ENCODE peak calls at places on chromosomes 4 and X, in five cellular contexts. D is A549, P is lower leg skin, F is keratinocyte, A is tibial artery. Q is an unnamed sample.

GRCh38 chrX:109847257-109848187 is 114.5 kb upstream of the ACSL4 start:
- DNase-seq in F (peak), A (no peak), P (no peak), D (peak), Q (no peak)

GRCh38 chrX:137567474-137568232 is 1.7 kb downstream of the ZIC3 start:
- DNase-seq in A (no peak), P (no peak), D (no peak), F (no peak), Q (peak)

GRCh38 chr4:21117771-21118170 is 417.5 kb downstream of the PACRGL start:
- DNase-seq in D (no peak), P (no peak), F (no peak), A (no peak), Q (no peak)

GRCh38 chr4:46404961-46405360 is 15.0 kb upstream of the GABRA2 start:
- DNase-seq in F (no peak), D (no peak), A (no peak), P (no peak), Q (peak)

GRCh38 chr4:151785484-151786157 is 24.8 kb upstream of the GATB start:
- DNase-seq in D (no peak), F (no peak), P (no peak), A (no peak), Q (no peak)

GRCh38 chr4:57265831-57266582 is 155.8 kb upstream of the IGFBP7 start:
- DNase-seq in D (no peak), A (no peak), F (no peak), P (no peak), Q (peak)

GRCh38 chrX:1391370-1391706 is 575 bp downstream of the SLC25A6 start:
- DNase-seq in D (peak), P (no peak), A (no peak), F (peak), Q (peak)

GRCh38 chr4:127580891-127581290 is 51.9 kb upstream of the INTU start:
- DNase-seq in A (no peak), D (no peak), P (no peak), F (no peak), Q (no peak)

GRCh38 chr4:4321951-4322688 is 32.1 kb downstream of the ZBTB49 start:
- DNase-seq in A (peak), P (no peak), D (no peak), F (no peak), Q (no peak)

GRCh38 chrX:7084841-7085240 is 62.7 kb upstream of the STS start:
- DNase-seq in P (no peak), F (no peak), D (no peak), A (no peak), Q (no peak)

GRCh38 chr4:21768349-21769310 is 179.9 kb downstream of the KCNIP4 start:
- DNase-seq in F (peak), P (no peak), D (no peak), A (no peak), Q (peak)

GRCh38 chrX:102129473-102129872 is 4.0 kb downstream of the TCEAL2 start:
- DNase-seq in D (peak), F (no peak), P (no peak), A (no peak), Q (no peak)

DNA sequence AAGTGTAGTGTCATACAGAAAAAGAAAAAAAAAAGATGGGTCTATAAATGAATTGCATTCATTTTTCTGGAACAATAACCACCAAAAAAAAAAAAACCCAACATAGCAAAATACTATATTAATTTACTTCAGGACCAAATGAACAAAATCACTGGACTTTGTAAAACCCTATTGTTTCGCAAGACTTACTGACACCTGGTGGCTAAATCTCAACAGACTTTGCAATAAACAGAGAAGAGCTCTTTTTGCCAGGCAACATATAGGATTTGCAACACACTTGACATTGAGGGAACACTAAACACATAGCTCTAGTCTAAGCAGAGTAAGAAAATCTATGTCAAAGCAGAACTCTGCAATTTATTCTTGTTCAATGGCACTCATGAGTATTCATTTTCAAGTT is 990.2 kb downstream of the STPG2 start:
- DNase-seq in F (no peak), A (no peak), P (no peak), D (no peak), Q (peak)
- TF ChIP-seq CTCF in F (peak), A (no peak), P (no peak), D (no peak), Q (peak)

DNA sequence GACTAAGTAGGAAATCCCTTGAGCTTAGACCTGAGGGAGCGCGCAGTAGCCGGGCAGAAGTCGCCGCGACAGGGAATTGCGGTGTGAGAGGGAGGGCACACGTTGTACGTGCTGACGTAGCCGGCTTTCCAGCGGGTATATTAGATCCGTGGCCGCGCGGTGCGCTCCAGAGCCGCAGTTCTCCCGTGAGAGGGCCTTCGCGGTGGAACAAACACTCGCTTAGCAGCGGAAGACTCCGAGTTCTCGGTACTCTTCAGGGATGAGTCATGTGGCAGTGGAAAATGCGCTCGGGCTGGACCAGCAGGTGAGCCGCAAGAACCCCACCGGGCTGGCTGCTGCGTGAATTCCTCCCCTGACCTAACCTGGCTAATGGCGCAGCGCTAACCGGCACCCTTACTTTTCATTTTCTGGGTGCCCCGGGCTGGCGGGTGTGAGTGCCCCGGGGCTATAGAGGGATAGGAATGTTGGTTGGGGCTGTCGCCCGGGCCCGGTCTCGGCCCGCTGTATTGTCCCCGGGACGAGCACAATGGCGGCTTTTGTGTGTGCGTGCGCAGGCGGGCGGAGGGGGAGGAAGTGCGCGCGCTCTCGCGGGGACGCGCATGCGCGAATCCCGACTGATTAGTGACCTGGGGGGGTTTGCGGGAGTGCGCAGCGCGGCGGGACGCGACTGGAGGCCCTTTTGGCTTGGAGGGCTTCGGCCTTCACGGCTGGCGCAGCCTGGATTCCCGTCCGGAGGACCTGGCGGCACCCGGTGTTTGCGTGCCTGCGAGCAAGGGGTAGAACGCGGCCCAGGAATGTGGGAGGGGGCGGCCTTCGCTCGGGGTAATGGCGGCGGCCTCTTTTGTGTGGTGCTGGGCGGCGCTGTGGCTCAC is at the start of gene DDX3X:
- DNase-seq in P (peak), D (peak), A (peak), F (no peak), Q (peak)
- TF ChIP-seq CTCF in P (no peak), D (no peak), A (peak), F (peak), Q (no peak)

GRCh38 chr4:8473198-8473919 is 32.8 kb downstream of the TRMT44 start:
- DNase-seq in A (peak), F (no peak), P (no peak), D (no peak), Q (no peak)
- TF ChIP-seq CTCF in A (no peak), F (no peak), P (no peak), D (no peak), Q (no peak)

GRCh38 chr4:110914791-110915190 is 291.9 kb upstream of the PITX2 start:
- DNase-seq in F (no peak), D (no peak), P (no peak), A (no peak), Q (no peak)
- TF ChIP-seq CTCF in F (no peak), D (no peak), P (no peak), A (no peak), Q (no peak)

GRCh38 chr4:119212964-119213606 is 572 bp downstream of the USP53 start:
- DNase-seq in F (no peak), D (peak), P (peak), A (peak), Q (peak)
- TF ChIP-seq CTCF in F (peak), D (no peak), P (no peak), A (no peak), Q (no peak)

DNA sequence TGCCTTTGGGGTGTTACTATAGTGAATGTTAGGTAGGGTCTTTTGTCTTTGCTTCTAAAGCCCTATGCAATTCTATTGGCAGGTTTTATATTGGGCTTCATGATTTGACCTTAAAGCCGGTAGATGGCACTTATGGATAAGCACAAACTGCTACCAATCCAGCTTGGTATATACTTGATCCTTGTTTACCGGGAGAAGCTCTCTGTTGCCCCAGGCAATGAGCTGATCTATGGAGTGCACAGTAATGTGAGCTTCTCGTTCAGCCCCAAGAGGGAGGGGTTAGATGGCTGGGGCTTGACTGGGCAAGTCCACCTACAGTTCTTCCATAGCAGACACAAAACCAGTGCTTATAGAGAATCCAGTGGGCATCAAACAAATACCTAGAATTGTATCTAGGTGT is 287.2 kb upstream of the CT83 start:
- DNase-seq in P (peak), F (peak), D (no peak), A (no peak), Q (no peak)
- TF ChIP-seq CTCF in P (no peak), F (no peak), D (no peak), A (no peak), Q (no peak)

Q was measured in nephron progenitor cell.